ENCODE peak calls at places on chromosome X, in nine cellular contexts. W is SHP77, F is GM13976, O is ELR, Y is OCI-M1, N is T-helper 1 cell, X is HFF-Myc, H is GM13977, T is NCI-H748 treated with DMSO at 0.1 percent for 48 hours. A is an unnamed sample.

GRCh38 chrX:41827886-41828285 is 95.5 kb downstream of the CASK start:
- DNase-seq in W (no peak), F (no peak), O (no peak), Y (no peak), N (no peak), X (no peak), H (no peak), T (no peak), A (no peak)

GRCh38 chrX:129462707-129463106 is 60.6 kb downstream of the SMARCA1 start:
- DNase-seq in W (no peak), F (no peak), O (peak; percentile 5), Y (peak; percentile 34), N (no peak), X (no peak), H (no peak), T (no peak), A (no peak)

GRCh38 chrX:86023806-86024205 is 23.6 kb downstream of the CHM start:
- DNase-seq in W (no peak), F (no peak), O (peak; percentile 31), Y (no peak), N (no peak), X (no peak), H (no peak), T (no peak), A (no peak)

GRCh38 chrX:11111038-11111851 is at the start of gene HCCS:
- DNase-seq in W (peak; percentile 52), F (peak; percentile 82), O (peak; percentile 89), Y (peak; percentile 92), N (peak; percentile 75), X (no peak), H (peak; percentile 80), T (peak; percentile 78), A (peak; percentile 67)

GRCh38 chrX:45774961-45775360 is 574.3 kb upstream of the DIPK2B start:
- DNase-seq in W (no peak), F (no peak), O (peak; percentile 92), Y (no peak), N (no peak), X (no peak), H (no peak), T (no peak), A (no peak)

GRCh38 chrX:41737065-41737464 is 13.1 kb downstream of the GPR82 start:
- DNase-seq in W (no peak), F (no peak), O (no peak), Y (no peak), N (peak; percentile 2), X (no peak), H (no peak), T (no peak), A (no peak)

GRCh38 chrX:18099745-18100144 is 120.9 kb downstream of the BEND2 start:
- DNase-seq in W (no peak), F (no peak), O (no peak), Y (no peak), N (no peak), X (no peak), H (no peak), T (no peak), A (no peak)

GRCh38 chrX:143757375-143757774 is 36.8 kb upstream of the SPANXN2 start:
- DNase-seq in W (no peak), F (no peak), O (no peak), Y (no peak), N (no peak), X (no peak), H (no peak), T (no peak), A (no peak)

GRCh38 chrX:10833299-10834169 is 213.1 kb upstream of the MID1 start:
- DNase-seq in W (peak; percentile 49), F (no peak), O (no peak), Y (no peak), N (no peak), X (no peak), H (no peak), T (peak; percentile 70), A (peak; percentile 10)